ENCODE peak calls at places on chromosomes 12 and 14, in six cellular contexts. S is epithelial cell of prostate; M is transverse colon; F is activated CD4-positive, alpha-beta T cell treated with anti-CD3 and anti-CD28 coated beads, Interleukin-2, amount 50 U/mL, for 1 hour; N is stimulated activated CD8-positive, alpha-beta memory T cell treated with anti-CD3 and anti-CD28 coated beads, Interleukin-15, amount 100 ng/mL, for 1 hour; L is T-helper 2 cell treated with Interferon-gamma antibody and Interleukin-4, amounts not matched to agents 5 μg/mL and 100 μg/mL, for 36 hours. A is an unnamed sample.

GRCh38 chr12:56723889-56724659 is 1.0 kb downstream of the NACA start:
- DNase-seq in M (peak), F (no peak), L (no peak), N (no peak), S (peak), A (peak)

GRCh38 chr14:30015471-30015870 is 87.8 kb upstream of the PRKD1 start:
- DNase-seq in N (no peak), F (no peak), L (no peak), M (no peak), S (no peak), A (no peak)

GRCh38 chr12:20450591-20450990 is 82.3 kb downstream of the PDE3A start:
- DNase-seq in L (no peak), F (no peak), M (no peak), N (no peak), S (no peak), A (no peak)

GRCh38 chr14:58752782-58753181 is 115.0 kb downstream of the DACT1 start:
- DNase-seq in M (peak), L (no peak), F (no peak), N (no peak), S (peak), A (peak)

GRCh38 chr12:132523576-132524331 is 33.8 kb downstream of the FBRSL1 start:
- DNase-seq in M (peak), S (no peak), L (peak), F (peak), N (peak), A (peak)

GRCh38 chr12:101891462-101891971 is 14.1 kb downstream of the DRAM1 start:
- DNase-seq in L (no peak), M (peak), S (no peak), N (no peak), F (no peak), A (peak)

GRCh38 chr14:51356381-51356780 is 116.3 kb downstream of the TMX1 start:
- DNase-seq in S (no peak), M (no peak), L (no peak), F (no peak), N (no peak), A (no peak)

GRCh38 chr12:68587448-68587873 is 23.2 kb upstream of the RAP1B start:
- DNase-seq in L (peak), F (no peak), N (no peak), M (no peak), S (no peak), A (no peak)

GRCh38 chr12:7937867-7938506 is 2.0 kb upstream of the SLC2A3 start:
- DNase-seq in S (no peak), N (no peak), L (peak), M (no peak), F (no peak), A (no peak)

GRCh38 chr12:31867292-31867691 is 91.9 kb upstream of the RESF1 start:
- DNase-seq in N (no peak), L (no peak), S (no peak), F (no peak), M (no peak), A (no peak)

GRCh38 chr12:114555451-114555850 is 128.5 kb downstream of the TBX3 start:
- DNase-seq in S (no peak), M (no peak), N (no peak), F (no peak), L (no peak), A (no peak)

GRCh38 chr12:39824505-39825198 is 205.0 kb upstream of the ABCD2 start:
- DNase-seq in S (no peak), M (no peak), L (no peak), F (no peak), N (no peak), A (no peak)

GRCh38 chr14:26163761-26164160 is 434.1 kb downstream of the NOVA1 start:
- DNase-seq in M (no peak), S (peak), F (no peak), N (no peak), L (no peak), A (no peak)

A was measured in adrenal gland.